ENCODE peak calls at places on chromosomes 16 and 17, in nine cellular contexts. B is T47D; Z is effector CD4-positive, alpha-beta T cell; O is ACHN; A is anterior cingulate cortex; J is activated T-cell treated with anti-CD3 and anti-CD28 coated beads for 24 hours; V is nephron progenitor cell; I is KG1; N is kidney. Y is an unnamed sample.

GRCh38 chr17:4998027-4998665 is 396 bp downstream of the KIF1C start:
- DNase-seq in N (peak; percentile 89), B (no peak), Z (peak; percentile 23), I (no peak), A (no peak), O (no peak), J (no peak), V (peak; percentile 77), Y (no peak)

GRCh38 chr17:35243459-35244204 is 760 bp downstream of the SLFN5 start:
- DNase-seq in B (peak; percentile 58), J (peak; percentile 36), I (peak; percentile 8), O (peak; percentile 61), A (no peak), N (peak; percentile 78), V (peak; percentile 37), Z (peak; percentile 49), Y (no peak)

GRCh38 chr17:65901394-65901793 is 290.5 kb downstream of the CEP112 start:
- DNase-seq in O (no peak), I (no peak), A (no peak), N (no peak), Z (no peak), B (no peak), J (no peak), V (no peak), Y (no peak)

GRCh38 chr16:84827131-84827574 is 7.4 kb downstream of the CRISPLD2 start:
- DNase-seq in Z (no peak), N (no peak), I (no peak), V (no peak), B (no peak), J (no peak), A (no peak), O (no peak), Y (no peak)

GRCh38 chr17:57723427-57724037 is 21.6 kb downstream of the CCDC182 start:
- DNase-seq in Z (no peak), N (no peak), B (no peak), O (peak; percentile 91), V (no peak), A (no peak), J (no peak), I (no peak), Y (no peak)

GRCh38 chr17:31843382-31843780 is 15.7 kb downstream of the COPRS start:
- DNase-seq in N (no peak), J (no peak), Z (no peak), I (no peak), B (peak; percentile 47), A (no peak), V (no peak), O (no peak), Y (no peak)

GRCh38 chr16:64910351-64910750 is 211.5 kb downstream of the CDH11 start:
- DNase-seq in A (peak; percentile 12), Z (no peak), O (no peak), V (peak; percentile 4), B (no peak), I (no peak), J (no peak), N (peak; percentile 71), Y (no peak)

GRCh38 chr17:74052993-74053744 is 150.3 kb upstream of the RPL38 start:
- DNase-seq in Z (no peak), O (no peak), N (no peak), I (no peak), V (no peak), A (no peak), J (no peak), B (no peak), Y (no peak)